ENCODE peak calls at places on chromosomes 12 and 14, in eight cellular contexts. One of them, this sample, is unnamed.
A peak's percentile ranks its signal among the peaks of the same experiment; 100 is the strongest.

GRCh38 chr12:18467636-18468520 is 206.6 kb downstream of the PIK3C2G start:
- DNase-seq in astrocyte of the cerebellum: no peak
- DNase-seq in HepG2: no peak
- DNase-seq in AG10803: peak; percentile 15
- DNase-seq in brain microvascular endothelial cell: no peak
- DNase-seq in dorsolateral prefrontal cortex: no peak
- DNase-seq in cardiac fibroblast: no peak
- DNase-seq in body of pancreas: no peak
- DNase-seq in this sample: no peak

GRCh38 chr14:76034566-76034965 is 49.0 kb downstream of the IFT43 start:
- DNase-seq in astrocyte of the cerebellum: no peak
- DNase-seq in HepG2: no peak
- DNase-seq in AG10803: no peak
- DNase-seq in brain microvascular endothelial cell: no peak
- DNase-seq in dorsolateral prefrontal cortex: no peak
- DNase-seq in cardiac fibroblast: no peak
- DNase-seq in body of pancreas: no peak
- DNase-seq in this sample: peak; percentile 55

GRCh38 chr12:4214912-4215861 is 58.4 kb upstream of the CCND2 start:
- DNase-seq in astrocyte of the cerebellum: no peak
- DNase-seq in HepG2: no peak
- DNase-seq in AG10803: no peak
- DNase-seq in brain microvascular endothelial cell: no peak
- DNase-seq in dorsolateral prefrontal cortex: peak; percentile 49
- DNase-seq in cardiac fibroblast: peak; percentile 10
- DNase-seq in body of pancreas: no peak
- DNase-seq in this sample: peak; percentile 64

GRCh38 chr14:102668291-102668873 is 75.9 kb downstream of the RCOR1 start:
- DNase-seq in astrocyte of the cerebellum: no peak
- DNase-seq in HepG2: no peak
- DNase-seq in AG10803: no peak
- DNase-seq in brain microvascular endothelial cell: no peak
- DNase-seq in dorsolateral prefrontal cortex: no peak
- DNase-seq in cardiac fibroblast: no peak
- DNase-seq in body of pancreas: no peak
- DNase-seq in this sample: no peak

GRCh38 chr12:109900752-109901580 is 892 bp downstream of the TCHP start:
- DNase-seq in astrocyte of the cerebellum: no peak
- DNase-seq in HepG2: no peak
- DNase-seq in AG10803: no peak
- DNase-seq in brain microvascular endothelial cell: no peak
- DNase-seq in dorsolateral prefrontal cortex: no peak
- DNase-seq in cardiac fibroblast: no peak
- DNase-seq in body of pancreas: no peak
- DNase-seq in this sample: no peak

GRCh38 chr12:124702736-124703135 is 135.3 kb upstream of the NCOR2 start:
- DNase-seq in astrocyte of the cerebellum: no peak
- DNase-seq in HepG2: no peak
- DNase-seq in AG10803: no peak
- DNase-seq in brain microvascular endothelial cell: no peak
- DNase-seq in dorsolateral prefrontal cortex: no peak
- DNase-seq in cardiac fibroblast: no peak
- DNase-seq in body of pancreas: no peak
- DNase-seq in this sample: no peak

GRCh38 chr12:22356231-22356630 is 21.7 kb upstream of the ST8SIA1 start:
- DNase-seq in astrocyte of the cerebellum: no peak
- DNase-seq in HepG2: no peak
- DNase-seq in AG10803: no peak
- DNase-seq in brain microvascular endothelial cell: no peak
- DNase-seq in dorsolateral prefrontal cortex: no peak
- DNase-seq in cardiac fibroblast: no peak
- DNase-seq in body of pancreas: no peak
- DNase-seq in this sample: no peak

GRCh38 chr12:125981610-125982253 is 916.5 kb downstream of the AACS start:
- DNase-seq in astrocyte of the cerebellum: no peak
- DNase-seq in HepG2: peak; percentile 85
- DNase-seq in AG10803: no peak
- DNase-seq in brain microvascular endothelial cell: no peak
- DNase-seq in dorsolateral prefrontal cortex: no peak
- DNase-seq in cardiac fibroblast: no peak
- DNase-seq in body of pancreas: no peak
- DNase-seq in this sample: no peak

GRCh38 chr12:2295941-2296461 is 243.2 kb downstream of the CACNA1C start:
- DNase-seq in astrocyte of the cerebellum: peak; percentile 70
- DNase-seq in HepG2: no peak
- DNase-seq in AG10803: peak; percentile 66
- DNase-seq in brain microvascular endothelial cell: peak; percentile 54
- DNase-seq in dorsolateral prefrontal cortex: no peak
- DNase-seq in cardiac fibroblast: no peak
- DNase-seq in body of pancreas: no peak
- DNase-seq in this sample: peak; percentile 4

GRCh38 chr12:68119724-68120211 is 39.8 kb downstream of the IFNG start:
- DNase-seq in astrocyte of the cerebellum: no peak
- DNase-seq in HepG2: no peak
- DNase-seq in AG10803: no peak
- DNase-seq in brain microvascular endothelial cell: no peak
- DNase-seq in dorsolateral prefrontal cortex: peak; percentile 30
- DNase-seq in cardiac fibroblast: no peak
- DNase-seq in body of pancreas: no peak
- DNase-seq in this sample: peak; percentile 59

GRCh38 chr12:116542345-116542950 is 16.7 kb upstream of the MAP1LC3B2 start:
- DNase-seq in astrocyte of the cerebellum: no peak
- DNase-seq in HepG2: no peak
- DNase-seq in AG10803: no peak
- DNase-seq in brain microvascular endothelial cell: no peak
- DNase-seq in dorsolateral prefrontal cortex: no peak
- DNase-seq in cardiac fibroblast: peak; percentile 22
- DNase-seq in body of pancreas: no peak
- DNase-seq in this sample: no peak

GRCh38 chr12:49687941-49688340 is 19.3 kb downstream of the FMNL3 start:
- DNase-seq in astrocyte of the cerebellum: no peak
- DNase-seq in HepG2: no peak
- DNase-seq in AG10803: no peak
- DNase-seq in brain microvascular endothelial cell: no peak
- DNase-seq in dorsolateral prefrontal cortex: no peak
- DNase-seq in cardiac fibroblast: no peak
- DNase-seq in body of pancreas: no peak
- DNase-seq in this sample: no peak

GRCh38 chr12:47878293-47878917 is 26.4 kb downstream of the VDR start:
- DNase-seq in astrocyte of the cerebellum: no peak
- DNase-seq in HepG2: no peak
- DNase-seq in AG10803: no peak
- DNase-seq in brain microvascular endothelial cell: no peak
- DNase-seq in dorsolateral prefrontal cortex: no peak
- DNase-seq in cardiac fibroblast: no peak
- DNase-seq in body of pancreas: no peak
- DNase-seq in this sample: no peak

GRCh38 chr14:99601301-99601945 is 2.6 kb downstream of the CCDC85C start:
- DNase-seq in astrocyte of the cerebellum: peak; percentile 79
- DNase-seq in HepG2: peak; percentile 49
- DNase-seq in AG10803: peak; percentile 32
- DNase-seq in brain microvascular endothelial cell: no peak
- DNase-seq in dorsolateral prefrontal cortex: no peak
- DNase-seq in cardiac fibroblast: peak; percentile 42
- DNase-seq in body of pancreas: peak; percentile 43
- DNase-seq in this sample: no peak

DNA sequence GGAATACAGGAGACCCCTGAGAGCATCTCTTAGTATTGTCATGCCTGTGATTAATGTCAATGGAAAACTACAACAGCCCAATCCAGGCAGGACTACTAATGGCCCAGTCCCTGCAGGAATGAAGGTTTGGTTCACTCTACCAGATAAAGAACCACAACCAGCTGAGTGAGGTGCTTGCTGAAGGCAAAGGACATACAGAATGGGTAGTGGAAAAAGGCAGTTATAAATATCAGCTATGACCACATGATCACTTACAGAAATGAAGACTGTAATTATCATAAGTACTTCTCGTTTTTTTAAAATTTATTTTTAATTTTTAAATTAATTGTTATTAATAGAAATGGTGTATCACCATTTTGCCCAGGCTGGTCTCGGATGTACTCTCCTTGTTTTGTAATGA is 17.2 kb upstream of the LPCAT3 start:
- DNase-seq in astrocyte of the cerebellum: no peak
- DNase-seq in HepG2: no peak
- DNase-seq in AG10803: no peak
- DNase-seq in brain microvascular endothelial cell: no peak
- DNase-seq in dorsolateral prefrontal cortex: no peak
- DNase-seq in cardiac fibroblast: no peak
- DNase-seq in body of pancreas: no peak
- DNase-seq in this sample: no peak
- H3K4me3 ChIP-seq in astrocyte of the cerebellum: no peak overlapping the region
- H3K4me3 ChIP-seq in HepG2: no peak overlapping the region
- H3K4me3 ChIP-seq in AG10803: no peak overlapping the region
- H3K4me3 ChIP-seq in brain microvascular endothelial cell: no peak overlapping the region
- H3K4me3 ChIP-seq in dorsolateral prefrontal cortex: no peak overlapping the region
- H3K4me3 ChIP-seq in cardiac fibroblast: no peak overlapping the region
- H3K4me3 ChIP-seq in body of pancreas: no peak overlapping the region
- H3K4me3 ChIP-seq in this sample: no peak overlapping the region

GRCh38 chr12:121956041-121956341 is 37.6 kb downstream of the CFAP251 start:
- DNase-seq in astrocyte of the cerebellum: no peak
- DNase-seq in HepG2: no peak
- DNase-seq in AG10803: no peak
- DNase-seq in brain microvascular endothelial cell: no peak
- DNase-seq in dorsolateral prefrontal cortex: no peak
- DNase-seq in cardiac fibroblast: no peak
- DNase-seq in body of pancreas: no peak
- DNase-seq in this sample: no peak

GRCh38 chr12:121953293-121953692 is 34.9 kb downstream of the CFAP251 start:
- DNase-seq in astrocyte of the cerebellum: no peak
- DNase-seq in HepG2: no peak
- DNase-seq in AG10803: no peak
- DNase-seq in brain microvascular endothelial cell: no peak
- DNase-seq in dorsolateral prefrontal cortex: no peak
- DNase-seq in cardiac fibroblast: no peak
- DNase-seq in body of pancreas: no peak
- DNase-seq in this sample: no peak

GRCh38 chr12:121953695-121954094 is 35.3 kb downstream of the CFAP251 start:
- DNase-seq in astrocyte of the cerebellum: no peak
- DNase-seq in HepG2: peak; percentile 29
- DNase-seq in AG10803: no peak
- DNase-seq in brain microvascular endothelial cell: no peak
- DNase-seq in dorsolateral prefrontal cortex: no peak
- DNase-seq in cardiac fibroblast: no peak
- DNase-seq in body of pancreas: no peak
- DNase-seq in this sample: peak; percentile 27

GRCh38 chr12:121957831-121958515 is 39.6 kb downstream of the CFAP251 start:
- DNase-seq in astrocyte of the cerebellum: no peak
- DNase-seq in HepG2: no peak
- DNase-seq in AG10803: no peak
- DNase-seq in brain microvascular endothelial cell: no peak
- DNase-seq in dorsolateral prefrontal cortex: no peak
- DNase-seq in cardiac fibroblast: no peak
- DNase-seq in body of pancreas: no peak
- DNase-seq in this sample: no peak

DNA sequence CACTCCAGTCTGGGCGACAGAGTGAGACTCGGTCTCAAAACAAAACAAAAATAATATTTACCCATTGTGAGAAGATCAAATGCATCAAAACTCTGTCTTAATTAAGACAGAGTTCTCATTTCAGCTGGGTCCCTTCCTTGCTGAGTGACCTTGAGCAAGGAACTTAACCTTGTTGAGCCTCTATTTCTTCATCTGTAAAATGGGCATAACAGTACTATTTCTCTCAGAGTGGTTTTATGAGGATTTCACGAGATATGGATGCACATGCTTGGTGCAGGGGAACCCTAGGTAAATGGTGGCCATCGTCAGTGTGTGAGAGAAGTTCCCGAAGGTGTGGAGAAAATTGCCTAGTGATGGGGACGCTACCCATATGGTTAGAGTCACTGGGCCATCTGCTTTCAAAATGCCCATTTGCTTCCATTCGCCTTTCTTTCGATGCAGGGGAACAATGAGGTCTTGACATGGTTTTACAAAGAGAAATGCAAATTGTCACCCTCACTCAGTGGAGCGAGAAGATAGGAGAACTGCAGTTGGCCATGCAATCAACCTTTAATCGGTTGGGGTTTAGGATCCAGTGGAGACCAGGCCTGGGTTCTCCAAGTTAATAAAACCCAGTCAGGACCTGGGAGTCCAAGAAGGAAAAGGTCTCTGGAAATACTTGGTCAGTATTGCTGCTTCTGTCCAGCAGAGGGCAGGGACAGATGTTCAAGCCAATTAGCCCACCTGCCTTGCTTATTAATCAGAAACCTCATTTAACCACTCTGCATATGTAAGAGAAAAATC is 37.1 kb downstream of the CFAP251 start:
- DNase-seq in astrocyte of the cerebellum: no peak
- DNase-seq in HepG2: no peak
- DNase-seq in AG10803: peak; percentile 29
- DNase-seq in brain microvascular endothelial cell: no peak
- DNase-seq in dorsolateral prefrontal cortex: no peak
- DNase-seq in cardiac fibroblast: peak; percentile 56
- DNase-seq in body of pancreas: no peak
- DNase-seq in this sample: peak; percentile 26
- TF ChIP-seq CTCF in astrocyte of the cerebellum: peak; percentile 69
- TF ChIP-seq CTCF in HepG2: peak; percentile 40
- TF ChIP-seq CTCF in AG10803: peak; percentile 69
- TF ChIP-seq CTCF in brain microvascular endothelial cell: peak; percentile 81
- TF ChIP-seq CTCF in dorsolateral prefrontal cortex: peak; percentile 54
- TF ChIP-seq CTCF in cardiac fibroblast: peak; percentile 65
- TF ChIP-seq CTCF in body of pancreas: peak; percentile 29
- TF ChIP-seq CTCF in this sample: peak; percentile 41

GRCh38 chr12:54207539-54208267 is 18.9 kb upstream of the SMUG1 start:
- DNase-seq in astrocyte of the cerebellum: no peak
- DNase-seq in HepG2: peak; percentile 56
- DNase-seq in AG10803: peak; percentile 58
- DNase-seq in brain microvascular endothelial cell: peak; percentile 43
- DNase-seq in dorsolateral prefrontal cortex: peak; percentile 57
- DNase-seq in cardiac fibroblast: peak; percentile 55
- DNase-seq in body of pancreas: peak; percentile 81
- DNase-seq in this sample: peak; percentile 82
- H3K4me3 ChIP-seq in astrocyte of the cerebellum: no peak overlapping the region
- H3K4me3 ChIP-seq in HepG2: no peak overlapping the region
- H3K4me3 ChIP-seq in AG10803: no peak overlapping the region
- H3K4me3 ChIP-seq in brain microvascular endothelial cell: no peak overlapping the region
- H3K4me3 ChIP-seq in dorsolateral prefrontal cortex: no peak overlapping the region
- H3K4me3 ChIP-seq in cardiac fibroblast: no peak overlapping the region
- H3K4me3 ChIP-seq in body of pancreas: no peak overlapping the region
- H3K4me3 ChIP-seq in this sample: no peak overlapping the region

DNA sequence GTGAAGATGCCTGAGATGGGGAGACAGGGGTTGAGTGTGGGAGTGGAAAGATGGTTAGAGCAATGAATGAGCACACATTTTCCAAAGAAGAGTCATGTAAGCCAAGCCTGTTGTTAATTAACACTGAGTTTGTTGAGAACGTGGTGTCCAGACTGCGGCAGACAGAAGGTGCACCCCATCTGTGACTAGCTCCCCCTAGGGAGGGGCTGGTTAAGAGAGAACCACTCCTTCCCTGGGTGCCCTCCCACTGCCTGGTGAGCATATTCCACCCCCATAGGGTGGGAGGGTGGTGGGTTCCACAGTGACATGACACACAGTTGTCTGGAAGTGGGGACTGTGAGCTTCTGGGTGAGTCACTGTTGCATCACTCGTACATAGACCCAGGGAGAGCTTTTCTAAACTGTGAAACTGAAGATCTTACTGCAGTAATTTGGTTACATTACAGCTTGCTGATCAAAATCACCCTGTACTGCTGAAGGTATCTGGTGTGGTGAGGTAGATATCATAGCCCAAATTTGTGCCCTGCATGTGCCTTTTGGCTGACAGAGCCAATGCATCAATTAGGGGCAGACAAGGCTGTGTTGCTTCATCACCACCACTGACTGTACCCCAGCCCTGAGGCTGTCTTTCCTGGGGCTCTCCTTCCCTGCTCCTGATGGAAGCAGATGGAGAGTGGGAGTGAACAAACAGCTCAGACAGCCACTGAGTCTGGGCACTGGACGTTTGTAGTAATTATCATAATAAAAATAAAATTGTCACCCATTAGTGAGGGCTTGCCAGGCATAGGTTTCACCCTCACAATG is 150.9 kb downstream of the EMP1 start:
- DNase-seq in astrocyte of the cerebellum: peak; percentile 5
- DNase-seq in HepG2: no peak
- DNase-seq in AG10803: peak; percentile 93
- DNase-seq in brain microvascular endothelial cell: peak; percentile 70
- DNase-seq in dorsolateral prefrontal cortex: peak; percentile 80
- DNase-seq in cardiac fibroblast: peak; percentile 24
- DNase-seq in body of pancreas: no peak
- DNase-seq in this sample: peak; percentile 72
- TF ChIP-seq CTCF in astrocyte of the cerebellum: peak; percentile 3
- TF ChIP-seq CTCF in HepG2: no peak
- TF ChIP-seq CTCF in AG10803: peak; percentile 23
- TF ChIP-seq CTCF in brain microvascular endothelial cell: peak; percentile 31
- TF ChIP-seq CTCF in dorsolateral prefrontal cortex: no peak
- TF ChIP-seq CTCF in cardiac fibroblast: no peak
- TF ChIP-seq CTCF in body of pancreas: no peak
- TF ChIP-seq CTCF in this sample: no peak